ENCODE peak calls at places on chromosomes 7 and 10, in ten cellular contexts. One of them, this sample, is unnamed.

GRCh38 chr10:70575874-70576802 is 26.4 kb downstream of the PRF1 start:
- DNase-seq in GM12891: no peak
- DNase-seq in ovary: peak
- DNase-seq in adrenal gland: peak
- DNase-seq in HepG2: peak
- DNase-seq in breast epithelium: no peak
- DNase-seq in uterus: no peak
- DNase-seq in GM12892: no peak
- DNase-seq in body of pancreas: peak
- DNase-seq in transverse colon: peak
- DNase-seq in this sample: peak

GRCh38 chr7:151013728-151014497 is 10.4 kb downstream of the ATG9B start:
- DNase-seq in GM12891: peak
- DNase-seq in ovary: no peak
- DNase-seq in adrenal gland: peak
- DNase-seq in HepG2: no peak
- DNase-seq in breast epithelium: peak
- DNase-seq in uterus: peak
- DNase-seq in GM12892: peak
- DNase-seq in body of pancreas: peak
- DNase-seq in transverse colon: peak
- DNase-seq in this sample: no peak

GRCh38 chr7:3787717-3788311 is 486.8 kb downstream of the SDK1 start:
- DNase-seq in GM12891: no peak
- DNase-seq in ovary: no peak
- DNase-seq in adrenal gland: no peak
- DNase-seq in HepG2: no peak
- DNase-seq in breast epithelium: no peak
- DNase-seq in uterus: no peak
- DNase-seq in GM12892: no peak
- DNase-seq in body of pancreas: no peak
- DNase-seq in transverse colon: no peak
- DNase-seq in this sample: no peak

GRCh38 chr7:132475037-132475668 is 101.1 kb downstream of the PLXNA4 start:
- DNase-seq in GM12891: no peak
- DNase-seq in ovary: no peak
- DNase-seq in adrenal gland: no peak
- DNase-seq in HepG2: no peak
- DNase-seq in breast epithelium: no peak
- DNase-seq in uterus: no peak
- DNase-seq in GM12892: no peak
- DNase-seq in body of pancreas: no peak
- DNase-seq in transverse colon: no peak
- DNase-seq in this sample: no peak

GRCh38 chr7:92034116-92034515 is 93.5 kb downstream of the AKAP9 start:
- DNase-seq in GM12891: no peak
- DNase-seq in ovary: no peak
- DNase-seq in adrenal gland: no peak
- DNase-seq in HepG2: no peak
- DNase-seq in breast epithelium: no peak
- DNase-seq in uterus: no peak
- DNase-seq in GM12892: no peak
- DNase-seq in body of pancreas: no peak
- DNase-seq in transverse colon: no peak
- DNase-seq in this sample: no peak

GRCh38 chr10:33703897-33704825 is 369.7 kb upstream of the NRP1 start:
- DNase-seq in GM12891: no peak
- DNase-seq in ovary: no peak
- DNase-seq in adrenal gland: peak
- DNase-seq in HepG2: no peak
- DNase-seq in breast epithelium: no peak
- DNase-seq in uterus: no peak
- DNase-seq in GM12892: no peak
- DNase-seq in body of pancreas: no peak
- DNase-seq in transverse colon: no peak
- DNase-seq in this sample: no peak

GRCh38 chr7:39609084-39609461 is 14.3 kb upstream of the RALA start:
- DNase-seq in GM12891: no peak
- DNase-seq in ovary: no peak
- DNase-seq in adrenal gland: no peak
- DNase-seq in HepG2: no peak
- DNase-seq in breast epithelium: no peak
- DNase-seq in uterus: no peak
- DNase-seq in GM12892: no peak
- DNase-seq in body of pancreas: no peak
- DNase-seq in transverse colon: no peak
- DNase-seq in this sample: peak

GRCh38 chr7:120402368-120402767 is 129.4 kb downstream of the KCND2 start:
- DNase-seq in GM12891: no peak
- DNase-seq in ovary: no peak
- DNase-seq in adrenal gland: no peak
- DNase-seq in HepG2: no peak
- DNase-seq in breast epithelium: no peak
- DNase-seq in uterus: no peak
- DNase-seq in GM12892: no peak
- DNase-seq in body of pancreas: no peak
- DNase-seq in transverse colon: no peak
- DNase-seq in this sample: no peak

GRCh38 chr7:70693300-70693689 is 438.6 kb upstream of the GALNT17 start:
- DNase-seq in GM12891: no peak
- DNase-seq in ovary: peak
- DNase-seq in adrenal gland: no peak
- DNase-seq in HepG2: no peak
- DNase-seq in breast epithelium: no peak
- DNase-seq in uterus: no peak
- DNase-seq in GM12892: no peak
- DNase-seq in body of pancreas: no peak
- DNase-seq in transverse colon: no peak
- DNase-seq in this sample: peak

GRCh38 chr7:28528899-28529298 is 116.6 kb downstream of the CREB5 start:
- DNase-seq in GM12891: no peak
- DNase-seq in ovary: no peak
- DNase-seq in adrenal gland: no peak
- DNase-seq in HepG2: no peak
- DNase-seq in breast epithelium: no peak
- DNase-seq in uterus: no peak
- DNase-seq in GM12892: no peak
- DNase-seq in body of pancreas: no peak
- DNase-seq in transverse colon: no peak
- DNase-seq in this sample: no peak

GRCh38 chr7:105502173-105502572 is 19.9 kb downstream of the PUS7 start:
- DNase-seq in GM12891: no peak
- DNase-seq in ovary: no peak
- DNase-seq in adrenal gland: no peak
- DNase-seq in HepG2: no peak
- DNase-seq in breast epithelium: no peak
- DNase-seq in uterus: no peak
- DNase-seq in GM12892: no peak
- DNase-seq in body of pancreas: no peak
- DNase-seq in transverse colon: no peak
- DNase-seq in this sample: no peak

GRCh38 chr7:116353614-116354013 is 143.3 kb downstream of the TES start:
- DNase-seq in GM12891: no peak
- DNase-seq in ovary: peak
- DNase-seq in adrenal gland: peak
- DNase-seq in HepG2: no peak
- DNase-seq in breast epithelium: no peak
- DNase-seq in uterus: peak
- DNase-seq in GM12892: no peak
- DNase-seq in body of pancreas: peak
- DNase-seq in transverse colon: peak
- DNase-seq in this sample: no peak

GRCh38 chr7:130595986-130596385 is 72.6 kb downstream of the COPG2 start:
- DNase-seq in GM12891: no peak
- DNase-seq in ovary: no peak
- DNase-seq in adrenal gland: peak
- DNase-seq in HepG2: no peak
- DNase-seq in breast epithelium: no peak
- DNase-seq in uterus: no peak
- DNase-seq in GM12892: no peak
- DNase-seq in body of pancreas: no peak
- DNase-seq in transverse colon: no peak
- DNase-seq in this sample: no peak

GRCh38 chr10:56181607-56182006 is 179.5 kb downstream of the ZWINT start:
- DNase-seq in GM12891: no peak
- DNase-seq in ovary: no peak
- DNase-seq in adrenal gland: no peak
- DNase-seq in HepG2: no peak
- DNase-seq in breast epithelium: no peak
- DNase-seq in uterus: no peak
- DNase-seq in GM12892: no peak
- DNase-seq in body of pancreas: no peak
- DNase-seq in transverse colon: no peak
- DNase-seq in this sample: no peak

GRCh38 chr7:85851571-85852193 is 664.8 kb upstream of the SEMA3D start:
- DNase-seq in GM12891: no peak
- DNase-seq in ovary: no peak
- DNase-seq in adrenal gland: no peak
- DNase-seq in HepG2: peak
- DNase-seq in breast epithelium: no peak
- DNase-seq in uterus: no peak
- DNase-seq in GM12892: no peak
- DNase-seq in body of pancreas: no peak
- DNase-seq in transverse colon: no peak
- DNase-seq in this sample: no peak

GRCh38 chr10:339038-339391 is 203.8 kb downstream of the ZMYND11 start:
- DNase-seq in GM12891: no peak
- DNase-seq in ovary: no peak
- DNase-seq in adrenal gland: no peak
- DNase-seq in HepG2: no peak
- DNase-seq in breast epithelium: no peak
- DNase-seq in uterus: no peak
- DNase-seq in GM12892: no peak
- DNase-seq in body of pancreas: no peak
- DNase-seq in transverse colon: no peak
- DNase-seq in this sample: no peak

GRCh38 chr10:64708920-64709681 is 1187.9 kb downstream of the REEP3 start:
- DNase-seq in GM12891: no peak
- DNase-seq in ovary: no peak
- DNase-seq in adrenal gland: no peak
- DNase-seq in HepG2: no peak
- DNase-seq in breast epithelium: no peak
- DNase-seq in uterus: no peak
- DNase-seq in GM12892: no peak
- DNase-seq in body of pancreas: no peak
- DNase-seq in transverse colon: no peak
- DNase-seq in this sample: no peak

GRCh38 chr10:86968271-86968993 is at the start of gene ADIRF:
- DNase-seq in GM12891: no peak
- DNase-seq in ovary: peak
- DNase-seq in adrenal gland: no peak
- DNase-seq in HepG2: no peak
- DNase-seq in breast epithelium: no peak
- DNase-seq in uterus: peak
- DNase-seq in GM12892: no peak
- DNase-seq in body of pancreas: peak
- DNase-seq in transverse colon: peak
- DNase-seq in this sample: no peak

GRCh38 chr7:106679153-106679931 is 18.4 kb upstream of the CCDC71L start:
- DNase-seq in GM12891: no peak
- DNase-seq in ovary: no peak
- DNase-seq in adrenal gland: peak
- DNase-seq in HepG2: no peak
- DNase-seq in breast epithelium: no peak
- DNase-seq in uterus: peak
- DNase-seq in GM12892: no peak
- DNase-seq in body of pancreas: no peak
- DNase-seq in transverse colon: no peak
- DNase-seq in this sample: no peak

GRCh38 chr10:14837756-14838581 is at the start of the genes CDNF, HSPA14 and MSANTD7:
- DNase-seq in GM12891: peak
- DNase-seq in ovary: peak
- DNase-seq in adrenal gland: peak
- DNase-seq in HepG2: peak
- DNase-seq in breast epithelium: peak
- DNase-seq in uterus: peak
- DNase-seq in GM12892: peak
- DNase-seq in body of pancreas: peak
- DNase-seq in transverse colon: peak
- DNase-seq in this sample: peak
- TF ChIP-seq POLR2A in GM12891: peak
- TF ChIP-seq POLR2A in ovary: peak
- TF ChIP-seq POLR2A in adrenal gland: peak
- TF ChIP-seq POLR2A in HepG2: peak
- TF ChIP-seq POLR2A in breast epithelium: peak
- TF ChIP-seq POLR2A in uterus: peak
- TF ChIP-seq POLR2A in GM12892: peak
- TF ChIP-seq POLR2A in body of pancreas: peak
- TF ChIP-seq POLR2A in transverse colon: peak
- TF ChIP-seq POLR2A in this sample: peak

GRCh38 chr10:5971315-5971832 is 6.0 kb downstream of the IL15RA start:
- DNase-seq in GM12891: no peak
- DNase-seq in ovary: peak
- DNase-seq in adrenal gland: peak
- DNase-seq in HepG2: no peak
- DNase-seq in breast epithelium: peak
- DNase-seq in uterus: no peak
- DNase-seq in GM12892: no peak
- DNase-seq in body of pancreas: peak
- DNase-seq in transverse colon: peak
- DNase-seq in this sample: no peak
- TF ChIP-seq POLR2A in GM12891: no peak
- TF ChIP-seq POLR2A in ovary: no peak
- TF ChIP-seq POLR2A in adrenal gland: no peak
- TF ChIP-seq POLR2A in HepG2: no peak
- TF ChIP-seq POLR2A in breast epithelium: no peak
- TF ChIP-seq POLR2A in uterus: no peak
- TF ChIP-seq POLR2A in GM12892: no peak
- TF ChIP-seq POLR2A in body of pancreas: no peak
- TF ChIP-seq POLR2A in transverse colon: no peak
- TF ChIP-seq POLR2A in this sample: no peak

GRCh38 chr10:80459047-80459865 is 5.1 kb downstream of the TSPAN14 start:
- DNase-seq in GM12891: peak
- DNase-seq in ovary: no peak
- DNase-seq in adrenal gland: peak
- DNase-seq in HepG2: no peak
- DNase-seq in breast epithelium: peak
- DNase-seq in uterus: no peak
- DNase-seq in GM12892: peak
- DNase-seq in body of pancreas: no peak
- DNase-seq in transverse colon: peak
- DNase-seq in this sample: peak
- TF ChIP-seq POLR2A in GM12891: no peak
- TF ChIP-seq POLR2A in ovary: no peak
- TF ChIP-seq POLR2A in adrenal gland: no peak
- TF ChIP-seq POLR2A in HepG2: no peak
- TF ChIP-seq POLR2A in breast epithelium: no peak
- TF ChIP-seq POLR2A in uterus: no peak
- TF ChIP-seq POLR2A in GM12892: no peak
- TF ChIP-seq POLR2A in body of pancreas: peak
- TF ChIP-seq POLR2A in transverse colon: peak
- TF ChIP-seq POLR2A in this sample: no peak

DNA sequence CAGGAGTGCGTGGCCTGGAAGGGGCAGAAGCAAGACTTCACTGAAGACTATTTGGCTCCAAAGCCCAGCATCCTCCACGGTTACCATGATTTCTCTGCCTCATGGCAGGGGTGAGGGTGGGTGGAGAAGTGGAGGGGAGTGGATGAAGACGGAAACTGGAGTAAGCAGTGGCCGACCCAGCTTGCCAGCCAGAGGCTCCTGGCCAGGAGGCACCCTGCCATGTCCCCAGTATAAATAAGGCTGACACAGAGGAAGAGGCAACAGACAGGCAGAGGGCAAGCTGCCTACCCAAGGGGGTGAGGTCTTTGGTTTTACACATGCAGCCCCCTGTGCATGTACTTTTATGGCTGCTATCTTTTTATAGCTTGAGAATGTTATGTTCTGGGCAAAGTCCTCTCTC is 102.6 kb upstream of the TBX20 start:
- DNase-seq in GM12891: no peak
- DNase-seq in ovary: no peak
- DNase-seq in adrenal gland: no peak
- DNase-seq in HepG2: no peak
- DNase-seq in breast epithelium: no peak
- DNase-seq in uterus: no peak
- DNase-seq in GM12892: no peak
- DNase-seq in body of pancreas: no peak
- DNase-seq in transverse colon: no peak
- DNase-seq in this sample: no peak
- TF ChIP-seq POLR2A in GM12891: no peak
- TF ChIP-seq POLR2A in ovary: no peak
- TF ChIP-seq POLR2A in adrenal gland: no peak
- TF ChIP-seq POLR2A in HepG2: no peak
- TF ChIP-seq POLR2A in breast epithelium: no peak
- TF ChIP-seq POLR2A in uterus: no peak
- TF ChIP-seq POLR2A in GM12892: no peak
- TF ChIP-seq POLR2A in body of pancreas: no peak
- TF ChIP-seq POLR2A in transverse colon: no peak
- TF ChIP-seq POLR2A in this sample: no peak